ENCODE peak calls at places on chromosomes 7 and 10, in six cellular contexts. B, P, A, Y, S and I are unnamed samples.

GRCh38 chr7:100208911-100209408 is 10.8 kb upstream of the PVRIG start:
- DNase-seq in B (no peak), P (no peak), A (no peak), Y (no peak), S (no peak), I (no peak)

GRCh38 chr10:78350286-78350685 is 316.6 kb downstream of the RPS24 start:
- DNase-seq in B (peak; percentile 10), P (peak; percentile 1), A (no peak), Y (no peak), S (no peak), I (no peak)

GRCh38 chr10:44967596-44967995 is 8.0 kb downstream of the RASSF4 start:
- DNase-seq in B (peak; percentile 78), P (no peak), A (no peak), Y (no peak), S (no peak), I (no peak)

GRCh38 chr10:99396471-99396870 is 34.0 kb downstream of the GOT1 start:
- DNase-seq in B (no peak), P (no peak), A (no peak), Y (peak; percentile 74), S (no peak), I (no peak)

GRCh38 chr7:142885311-142886230 is at the start of gene TRPV6:
- DNase-seq in B (no peak), P (peak; percentile 89), A (peak; percentile 88), Y (no peak), S (no peak), I (no peak)

GRCh38 chr10:46232666-46233065 is 54.1 kb upstream of the ANTXRL start:
- DNase-seq in B (no peak), P (no peak), A (peak; percentile 19), Y (no peak), S (peak; percentile 1), I (no peak)

GRCh38 chr10:129964611-129965417 is 740 bp upstream of the EBF3 start:
- DNase-seq in B (peak; percentile 70), P (no peak), A (no peak), Y (no peak), S (no peak), I (no peak)

GRCh38 chr7:79284226-79284625 is 169.2 kb downstream of the MAGI2 start:
- DNase-seq in B (no peak), P (no peak), A (no peak), Y (no peak), S (no peak), I (no peak)

GRCh38 chr10:77845455-77845850 is 81.1 kb downstream of the DLG5 start:
- DNase-seq in B (no peak), P (no peak), A (no peak), Y (no peak), S (no peak), I (no peak)

GRCh38 chr10:132626019-132626760 is 88.6 kb downstream of the INPP5A start:
- DNase-seq in B (peak; percentile 59), P (peak; percentile 7), A (no peak), Y (no peak), S (no peak), I (no peak)

GRCh38 chr10:116256749-116257259 is 16.2 kb downstream of the GFRA1 start:
- DNase-seq in B (no peak), P (no peak), A (no peak), Y (no peak), S (no peak), I (no peak)

GRCh38 chr10:46310143-46310514 is 23.3 kb downstream of the ANTXRL start:
- DNase-seq in B (no peak), P (no peak), A (peak; percentile 20), Y (no peak), S (no peak), I (no peak)

GRCh38 chr7:116193329-116194087 is 16.8 kb upstream of the TES start:
- DNase-seq in B (no peak), P (no peak), A (no peak), Y (no peak), S (no peak), I (no peak)

GRCh38 chr10:6669269-6669859 is 89.3 kb upstream of the PRKCQ start:
- DNase-seq in B (no peak), P (no peak), A (no peak), Y (peak; percentile 73), S (no peak), I (no peak)

GRCh38 chr7:130393095-130393494 is 12.8 kb downstream of the CPA1 start:
- DNase-seq in B (no peak), P (no peak), A (no peak), Y (peak; percentile 74), S (no peak), I (no peak)

GRCh38 chr10:123944661-123945060 is 53.1 kb upstream of the CPXM2 start:
- DNase-seq in B (no peak), P (no peak), A (no peak), Y (no peak), S (no peak), I (no peak)

GRCh38 chr7:157276731-157277562 is 59.9 kb upstream of the DNAJB6 start:
- DNase-seq in B (peak; percentile 63), P (no peak), A (no peak), Y (peak; percentile 38), S (no peak), I (peak; percentile 92)
- H3K4me3 ChIP-seq in B (no peak overlapping the region), P (no peak overlapping the region), A (no peak overlapping the region), Y (no peak overlapping the region), S (no peak overlapping the region), I (peak overlapping the region; percentile 47)

GRCh38 chr7:97081901-97082300 is 35.6 kb upstream of the SDHAF3 start:
- DNase-seq in B (no peak), P (no peak), A (no peak), Y (no peak), S (no peak), I (no peak)
- H3K4me1 ChIP-seq in B (no peaks in the 10 kb centered on the region), P (no peaks in the 10 kb centered on the region), A (no peaks in the 10 kb centered on the region), Y (no peaks in the 10 kb centered on the region), S (no peaks in the 10 kb centered on the region), I (no peaks in the 10 kb centered on the region)

GRCh38 chr10:119872860-119873671 is 423 bp upstream of the MCMBP start:
- DNase-seq in B (peak; percentile 92), P (peak; percentile 85), A (peak; percentile 89), Y (peak; percentile 89), S (peak; percentile 90), I (peak; percentile 89)
- TF ChIP-seq CTCF in B (peak; percentile 11), P (no peak), A (no peak), Y (no peak), S (no peak), I (no peak)

DNA sequence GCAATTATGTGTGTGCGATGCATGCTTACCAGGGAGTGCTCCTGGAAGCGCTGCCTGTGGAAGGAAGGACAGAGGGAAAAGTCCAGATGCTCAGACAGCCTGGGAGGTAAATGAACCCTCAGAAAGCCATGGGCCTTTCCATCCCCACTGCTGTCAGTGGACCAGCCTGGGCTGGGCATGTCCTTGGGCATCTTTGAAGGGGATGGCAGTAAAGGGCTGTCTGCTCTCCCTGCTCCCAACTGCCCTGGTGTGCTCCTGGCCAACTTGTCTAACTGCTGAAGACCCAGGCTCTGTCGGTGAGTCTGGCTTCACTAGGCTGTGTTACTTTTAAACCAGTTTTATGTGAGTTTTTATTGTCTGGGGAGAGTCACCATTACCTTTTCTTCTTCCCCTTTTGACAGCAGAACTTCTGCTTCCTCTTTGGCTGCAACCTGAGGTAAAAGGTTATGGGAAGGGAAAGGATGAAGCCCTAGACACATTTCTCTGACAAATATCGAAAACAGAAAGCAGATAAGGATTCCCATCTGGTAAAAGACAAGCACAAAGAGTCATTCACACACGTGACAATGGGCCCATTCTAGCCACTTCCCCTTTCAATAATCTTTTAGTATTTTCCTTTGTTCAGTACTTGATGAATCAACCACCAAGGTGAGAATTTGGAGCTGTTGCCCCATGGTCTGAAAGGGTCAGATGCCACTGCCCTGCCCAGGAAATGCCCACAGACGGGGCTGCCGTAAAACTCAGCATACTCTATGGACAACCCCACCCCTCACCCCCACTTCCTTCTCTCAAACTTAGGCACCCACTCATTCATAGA is 27.6 kb upstream of the PIK3AP1 start:
- DNase-seq in B (no peak), P (no peak), A (no peak), Y (no peak), S (no peak), I (no peak)
- H3K4me3 ChIP-seq in B (no peak overlapping the region), P (no peak overlapping the region), A (no peak overlapping the region), Y (no peak overlapping the region), S (no peak overlapping the region), I (no peak overlapping the region)

GRCh38 chr10:35470535-35470934 is 134.2 kb downstream of the CCNY start:
- DNase-seq in B (no peak), P (no peak), A (no peak), Y (peak; percentile 50), S (peak; percentile 41), I (peak; percentile 38)
- H3K4me1 ChIP-seq in B (peaks cover 6% of the 10 kb centered on the region), P (peaks cover 35% of the 10 kb centered on the region), A (peaks cover 36% of the 10 kb centered on the region), Y (peaks cover 30% of the 10 kb centered on the region), S (peaks cover 65% of the 10 kb centered on the region), I (peaks cover 2% of the 10 kb centered on the region)

GRCh38 chr10:111933937-111934336 is 249.6 kb downstream of the GPAM start:
- DNase-seq in B (no peak), P (no peak), A (no peak), Y (no peak), S (no peak), I (no peak)
- TF ChIP-seq CTCF in B (no peak), P (no peak), A (no peak), Y (no peak), S (no peak), I (peak; percentile 30)

GRCh38 chr7:107891619-107892366 is 810 bp downstream of the DLD start:
- DNase-seq in B (no peak), P (no peak), A (no peak), Y (peak; percentile 38), S (no peak), I (no peak)
- H3K4me3 ChIP-seq in B (peak overlapping the region; percentile 72), P (peak overlapping the region; percentile 68), A (peak overlapping the region; percentile 67), Y (peak overlapping the region; percentile 70), S (peak overlapping the region; percentile 76), I (peak overlapping the region; percentile 96)

DNA sequence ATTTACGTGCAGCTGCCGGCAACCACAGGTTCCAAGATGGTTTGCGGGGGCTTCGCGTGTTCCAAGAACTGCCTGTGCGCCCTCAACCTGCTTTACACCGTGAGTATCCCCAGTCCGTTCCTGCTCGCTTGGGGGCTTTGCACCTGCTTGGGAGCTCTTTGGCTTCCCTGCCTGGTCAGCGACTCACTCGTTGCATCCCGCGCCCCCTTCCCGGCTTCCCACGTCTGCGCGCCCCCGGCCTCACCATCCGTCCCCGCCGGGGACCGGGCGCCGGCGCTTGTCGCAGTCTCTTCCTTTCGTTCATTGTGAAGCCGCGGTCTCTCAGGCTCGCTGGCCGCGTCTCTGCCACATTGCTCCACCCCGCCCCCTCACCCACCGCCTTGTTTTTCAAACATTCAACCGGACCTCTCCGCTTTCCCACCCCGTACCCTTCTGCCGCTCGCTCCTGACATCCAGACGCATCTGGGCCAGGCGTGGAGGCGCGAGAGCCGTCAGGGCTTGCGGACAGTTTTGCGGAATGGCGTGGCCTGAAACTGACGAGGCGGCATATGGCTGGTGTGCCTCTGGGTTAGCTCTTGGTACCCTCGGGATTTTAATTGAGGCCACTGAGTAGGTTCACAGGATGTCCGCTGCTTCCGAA is 497 bp downstream of the TSPAN13 start:
- DNase-seq in B (no peak), P (peak; percentile 50), A (peak; percentile 50), Y (peak; percentile 44), S (peak; percentile 41), I (peak; percentile 56)
- H3K4me1 ChIP-seq in B (peaks cover 21% of the 10 kb centered on the region), P (peaks cover 20% of the 10 kb centered on the region), A (peaks cover 11% of the 10 kb centered on the region), Y (peaks cover 18% of the 10 kb centered on the region), S (peaks cover 4% of the 10 kb centered on the region), I (peaks cover 2% of the 10 kb centered on the region)